ENCODE peak calls at places on chromosomes 1 and 21, in four cellular contexts. N, M, J and W are unnamed samples.

GRCh38 chr1:39317910-39318633 is 113.6 kb downstream of the MACF1 start:
- DNase-seq in N (no peak), M (no peak), J (no peak), W (no peak)

GRCh38 chr1:7856345-7856744 is 3.5 kb upstream of the UTS2 start:
- DNase-seq in N (no peak), M (no peak), J (no peak), W (no peak)

GRCh38 chr1:106621853-106622252 is 434.6 kb upstream of the PRMT6 start:
- DNase-seq in N (no peak), M (no peak), J (no peak), W (no peak)

GRCh38 chr1:187509091-187509490 is 680.3 kb downstream of the PLA2G4A start:
- DNase-seq in N (no peak), M (no peak), J (no peak), W (no peak)

GRCh38 chr1:23169727-23170335 is 1.2 kb upstream of the LUZP1 start:
- DNase-seq in N (peak; percentile 25), M (no peak), J (no peak), W (peak; percentile 76)

GRCh38 chr21:44893948-44894656 is 20.6 kb upstream of the PTTG1IP start:
- DNase-seq in N (no peak), M (no peak), J (peak; percentile 36), W (peak; percentile 10)

GRCh38 chr1:31617917-31618746 is 643 bp downstream of the HCRTR1 start:
- DNase-seq in N (peak; percentile 31), M (peak; percentile 33), J (peak; percentile 47), W (peak; percentile 84)

GRCh38 chr1:55214214-55214902 is 806 bp downstream of the USP24 start:
- DNase-seq in N (peak; percentile 43), M (peak; percentile 50), J (peak; percentile 58), W (peak; percentile 61)

GRCh38 chr1:20057886-20058420 is 12.0 kb upstream of the PLA2G5 start:
- DNase-seq in N (no peak), M (no peak), J (no peak), W (no peak)

GRCh38 chr1:11314959-11315358 is 42.0 kb downstream of the UBIAD1 start:
- DNase-seq in N (no peak), M (no peak), J (no peak), W (no peak)

GRCh38 chr1:48841466-48841865 is 64.8 kb upstream of the BEND5 start:
- DNase-seq in N (no peak), M (no peak), J (no peak), W (no peak)

GRCh38 chr1:53519412-53519811 is 60.2 kb downstream of the DMRTB1 start:
- DNase-seq in N (no peak), M (no peak), J (no peak), W (no peak)

GRCh38 chr1:219215477-219215876 is 41.8 kb downstream of the LYPLAL1 start:
- DNase-seq in N (no peak), M (no peak), J (no peak), W (no peak)

GRCh38 chr1:16082283-16083038 is 9.0 kb upstream of the FAM131C start:
- DNase-seq in N (peak; percentile 80), M (peak; percentile 68), J (peak; percentile 73), W (peak; percentile 83)

GRCh38 chr1:38451541-38451993 is 405.0 kb upstream of the POU3F1 start:
- DNase-seq in N (no peak), M (no peak), J (no peak), W (no peak)

GRCh38 chr1:15272009-15272781 is 25.2 kb downstream of the FHAD1 start:
- DNase-seq in N (peak; percentile 73), M (peak; percentile 82), J (peak; percentile 51), W (peak; percentile 52)

DNA sequence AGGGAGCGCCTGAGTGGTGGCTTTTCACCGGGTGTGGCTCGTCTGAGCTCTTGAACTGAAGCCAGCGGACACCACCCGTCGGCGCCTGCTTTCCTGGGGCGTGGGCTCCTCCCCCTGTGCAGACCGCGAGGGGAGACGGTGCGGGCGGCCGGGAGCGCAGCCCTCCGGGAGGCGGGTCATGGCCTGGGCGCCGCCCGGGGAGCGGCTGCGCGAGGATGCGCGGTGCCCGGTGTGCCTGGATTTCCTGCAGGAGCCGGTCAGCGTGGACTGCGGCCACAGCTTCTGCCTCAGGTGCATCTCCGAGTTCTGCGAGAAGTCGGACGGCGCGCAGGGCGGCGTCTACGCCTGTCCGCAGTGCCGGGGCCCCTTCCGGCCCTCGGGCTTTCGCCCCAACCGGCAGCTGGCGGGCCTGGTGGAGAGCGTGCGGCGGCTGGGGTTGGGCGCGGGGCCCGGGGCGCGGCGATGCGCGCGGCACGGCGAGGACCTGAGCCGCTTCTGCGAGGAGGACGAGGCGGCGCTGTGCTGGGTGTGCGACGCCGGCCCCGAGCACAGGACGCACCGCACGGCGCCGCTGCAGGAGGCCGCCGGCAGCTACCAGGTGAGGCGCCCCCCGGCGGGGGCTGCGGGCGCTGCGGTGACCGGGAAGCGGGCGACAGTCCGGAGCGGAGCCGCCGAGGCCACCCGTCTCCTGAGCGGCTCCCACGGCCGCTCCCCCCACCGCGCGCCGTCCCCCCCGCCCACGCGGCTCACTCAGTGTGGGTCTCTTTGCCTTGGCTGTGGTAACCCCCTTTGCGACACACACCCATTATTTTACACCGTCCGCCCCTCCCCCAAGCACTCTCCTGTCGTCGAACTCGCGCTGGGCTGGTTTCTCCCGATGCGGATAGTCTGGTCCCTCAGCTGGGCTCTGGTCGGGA is at the start of gene TRIM58:
- DNase-seq in N (no peak), M (peak; percentile 39), J (peak; percentile 37), W (peak; percentile 88)
- TF ChIP-seq CTCF in N (peak; percentile 35), M (peak; percentile 39), J (no peak), W (peak; percentile 77)

DNA sequence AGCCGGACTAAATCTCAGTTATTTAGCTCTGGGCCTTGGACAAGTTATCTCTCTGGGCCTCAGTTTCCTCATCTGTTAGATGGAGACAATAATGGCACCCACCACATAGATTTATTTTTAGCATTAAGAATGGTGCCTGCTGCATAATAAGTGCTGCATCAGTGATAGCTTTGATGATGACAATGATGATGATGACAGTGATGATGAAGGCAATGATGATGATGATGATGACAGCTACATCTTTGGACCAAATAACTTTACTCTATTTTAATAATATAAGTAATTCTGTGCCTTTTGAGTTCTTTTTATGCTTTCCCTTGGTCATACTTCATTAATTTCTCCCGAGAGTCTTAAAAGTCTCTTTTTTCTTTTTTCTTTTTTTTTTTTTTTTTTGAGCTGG is 143.4 kb downstream of the C1orf21 start:
- DNase-seq in N (no peak), M (no peak), J (no peak), W (no peak)
- TF ChIP-seq CTCF in N (no peak), M (no peak), J (no peak), W (no peak)

GRCh38 chr1:85605519-85606413 is 25.2 kb downstream of the CCN1 start:
- DNase-seq in N (peak; percentile 52), M (no peak), J (no peak), W (no peak)
- TF ChIP-seq CTCF in N (peak; percentile 28), M (no peak), J (peak; percentile 16), W (no peak)

GRCh38 chr1:82759035-82759434 is 958.3 kb downstream of the ADGRL2 start:
- DNase-seq in N (no peak), M (no peak), J (no peak), W (no peak)
- TF ChIP-seq CTCF in N (no peak), M (no peak), J (no peak), W (no peak)

DNA sequence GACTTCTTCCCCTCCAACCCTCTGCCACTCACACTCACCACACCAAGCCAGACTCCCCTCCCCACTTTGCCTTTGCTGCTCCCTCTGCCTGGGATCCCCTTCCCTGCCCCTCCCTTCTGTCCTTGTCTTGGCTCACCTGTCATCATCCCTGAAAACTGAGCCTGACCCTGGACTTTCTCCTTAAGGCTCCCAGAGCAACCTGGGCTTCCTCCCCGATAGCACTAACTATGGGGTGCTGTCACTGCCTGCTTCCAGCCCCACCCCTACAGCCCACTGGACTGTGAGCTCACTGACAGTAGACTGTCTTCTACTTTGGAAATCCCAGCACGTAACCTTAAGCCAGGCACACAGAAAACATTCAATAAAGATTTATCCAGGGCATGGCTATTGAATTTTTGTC is 9.5 kb upstream of the CSF1 start:
- DNase-seq in N (no peak), M (no peak), J (no peak), W (no peak)
- TF ChIP-seq CTCF in N (no peak), M (no peak), J (no peak), W (no peak)

DNA sequence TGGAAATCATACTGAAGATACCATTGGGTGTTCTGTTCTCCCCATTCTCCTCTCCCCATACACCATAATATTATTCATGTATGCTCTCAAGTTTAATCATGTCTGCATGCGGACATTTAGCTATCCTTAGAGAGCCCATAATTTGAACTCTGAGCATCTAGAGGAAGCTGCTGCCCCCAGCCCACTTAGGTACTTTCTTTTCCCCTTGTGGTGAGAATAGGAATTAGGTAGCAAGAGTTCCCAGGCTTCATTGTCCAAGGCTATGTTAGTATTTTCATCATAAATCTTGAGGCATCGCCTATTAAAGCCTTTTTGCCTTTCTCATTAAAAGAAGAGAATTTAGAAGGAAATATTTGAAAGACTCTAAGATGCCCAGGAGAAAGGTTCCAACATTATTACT is 96.3 kb downstream of the ROR1 start:
- DNase-seq in N (no peak), M (no peak), J (no peak), W (no peak)
- TF ChIP-seq CTCF in N (no peak), M (no peak), J (no peak), W (peak; percentile 19)

GRCh38 chr1:203475012-203475981 is at the start of gene PRELP:
- DNase-seq in N (peak; percentile 29), M (peak; percentile 64), J (no peak), W (no peak)
- TF ChIP-seq CTCF in N (no peak), M (no peak), J (no peak), W (no peak)

GRCh38 chr1:30027247-30027646 is 696.1 kb downstream of the MATN1 start:
- DNase-seq in N (no peak), M (no peak), J (no peak), W (no peak)

GRCh38 chr1:30029677-30030076 is 693.7 kb downstream of the MATN1 start:
- DNase-seq in N (no peak), M (no peak), J (no peak), W (no peak)

GRCh38 chr1:30028939-30029338 is 694.4 kb downstream of the MATN1 start:
- DNase-seq in N (no peak), M (no peak), J (no peak), W (no peak)

GRCh38 chr1:30024411-30025195 is 698.8 kb downstream of the MATN1 start:
- DNase-seq in N (no peak), M (no peak), J (no peak), W (no peak)

DNA sequence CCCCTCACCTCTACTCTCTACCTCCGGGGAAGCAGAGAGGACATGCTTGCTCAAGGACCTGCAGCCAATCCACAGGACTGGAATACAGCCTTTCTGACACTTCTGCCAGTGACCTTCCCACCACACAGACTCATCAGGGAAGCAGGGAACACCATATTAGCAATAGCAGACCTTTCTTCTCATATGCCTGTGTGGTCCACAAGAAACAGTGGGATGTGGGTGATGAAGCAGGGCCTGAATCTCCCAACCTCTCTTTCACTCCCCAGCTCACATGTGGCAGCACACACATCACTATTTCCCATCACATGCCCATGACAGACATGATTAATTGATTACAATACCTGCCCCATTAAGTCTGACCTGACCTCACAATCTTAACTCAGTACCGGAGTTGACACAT is 695.1 kb downstream of the MATN1 start:
- DNase-seq in N (no peak), M (no peak), J (no peak), W (no peak)
- TF ChIP-seq CTCF in N (no peak), M (no peak), J (no peak), W (no peak)

DNA sequence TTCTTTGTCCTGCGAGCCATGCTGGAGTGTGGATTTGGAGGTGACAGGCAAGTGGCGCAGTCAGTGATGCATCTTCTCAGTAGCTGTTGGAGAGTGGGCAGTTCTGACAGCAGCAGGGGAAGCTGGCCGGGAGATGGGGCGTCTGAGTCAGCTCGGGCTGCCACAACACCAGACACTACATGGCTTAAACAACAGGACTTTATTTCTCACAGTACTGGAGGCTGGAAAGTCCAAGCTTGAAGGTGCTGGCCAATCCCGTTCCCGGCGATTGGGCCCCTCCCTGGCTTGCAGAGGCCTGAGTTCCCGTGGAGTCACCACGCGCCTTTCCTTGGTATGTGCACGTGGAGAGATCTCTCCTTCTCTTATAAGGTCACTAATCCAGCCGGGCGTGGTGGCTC is 16.6 kb downstream of the SLC27A3 start:
- DNase-seq in N (no peak), M (no peak), J (no peak), W (no peak)
- TF ChIP-seq CTCF in N (no peak), M (no peak), J (no peak), W (no peak)